ENCODE peak calls at places on chromosomes 12 and 14, in nine cellular contexts. One of them, this sample, is unnamed.

GRCh38 chr12:29301114-29301513 is 79.9 kb downstream of the ERGIC2 start:
- DNase-seq in stimulated activated CD4-positive, alpha-beta T cell treated with anti-CD3 and anti-CD28 coated beads, TNF-alpha, amount 100 ng/mL, for 4 hours: no peak
- DNase-seq in stimulated activated CD8-positive, alpha-beta memory T cell treated with anti-CD3 and anti-CD28 coated beads, Interleukin-12 subunit alpha, Interleukin-12 subunit beta, amount 100 ng/mL, for 4 hours: no peak
- DNase-seq in NCI-H82: no peak
- DNase-seq in NCI-H748 treated with DMSO at 0.1 percent for 48 hours: no peak
- DNase-seq in naive thymus-derived CD8-positive, alpha-beta T cell: no peak
- DNase-seq in stomach: no peak
- DNase-seq in fibroblast of gingiva: no peak
- DNase-seq in T-helper 17 cell: no peak
- DNase-seq in this sample: no peak

GRCh38 chr12:12159988-12160387 is 89.2 kb downstream of the BCL2L14 start:
- DNase-seq in stimulated activated CD4-positive, alpha-beta T cell treated with anti-CD3 and anti-CD28 coated beads, TNF-alpha, amount 100 ng/mL, for 4 hours: no peak
- DNase-seq in stimulated activated CD8-positive, alpha-beta memory T cell treated with anti-CD3 and anti-CD28 coated beads, Interleukin-12 subunit alpha, Interleukin-12 subunit beta, amount 100 ng/mL, for 4 hours: no peak
- DNase-seq in NCI-H82: no peak
- DNase-seq in NCI-H748 treated with DMSO at 0.1 percent for 48 hours: no peak
- DNase-seq in naive thymus-derived CD8-positive, alpha-beta T cell: no peak
- DNase-seq in stomach: no peak
- DNase-seq in fibroblast of gingiva: peak
- DNase-seq in T-helper 17 cell: no peak
- DNase-seq in this sample: no peak

GRCh38 chr12:11807453-11807852 is 158.0 kb downstream of the ETV6 start:
- DNase-seq in stimulated activated CD4-positive, alpha-beta T cell treated with anti-CD3 and anti-CD28 coated beads, TNF-alpha, amount 100 ng/mL, for 4 hours: no peak
- DNase-seq in stimulated activated CD8-positive, alpha-beta memory T cell treated with anti-CD3 and anti-CD28 coated beads, Interleukin-12 subunit alpha, Interleukin-12 subunit beta, amount 100 ng/mL, for 4 hours: no peak
- DNase-seq in NCI-H82: no peak
- DNase-seq in NCI-H748 treated with DMSO at 0.1 percent for 48 hours: peak
- DNase-seq in naive thymus-derived CD8-positive, alpha-beta T cell: no peak
- DNase-seq in stomach: no peak
- DNase-seq in fibroblast of gingiva: no peak
- DNase-seq in T-helper 17 cell: no peak
- DNase-seq in this sample: no peak

GRCh38 chr12:114864688-114865685 is 181.0 kb upstream of the TBX3 start:
- DNase-seq in stimulated activated CD4-positive, alpha-beta T cell treated with anti-CD3 and anti-CD28 coated beads, TNF-alpha, amount 100 ng/mL, for 4 hours: no peak
- DNase-seq in stimulated activated CD8-positive, alpha-beta memory T cell treated with anti-CD3 and anti-CD28 coated beads, Interleukin-12 subunit alpha, Interleukin-12 subunit beta, amount 100 ng/mL, for 4 hours: no peak
- DNase-seq in NCI-H82: no peak
- DNase-seq in NCI-H748 treated with DMSO at 0.1 percent for 48 hours: no peak
- DNase-seq in naive thymus-derived CD8-positive, alpha-beta T cell: no peak
- DNase-seq in stomach: no peak
- DNase-seq in fibroblast of gingiva: no peak
- DNase-seq in T-helper 17 cell: no peak
- DNase-seq in this sample: no peak

GRCh38 chr12:65728348-65728912 is 95.9 kb upstream of the HMGA2 start:
- DNase-seq in stimulated activated CD4-positive, alpha-beta T cell treated with anti-CD3 and anti-CD28 coated beads, TNF-alpha, amount 100 ng/mL, for 4 hours: no peak
- DNase-seq in stimulated activated CD8-positive, alpha-beta memory T cell treated with anti-CD3 and anti-CD28 coated beads, Interleukin-12 subunit alpha, Interleukin-12 subunit beta, amount 100 ng/mL, for 4 hours: no peak
- DNase-seq in NCI-H82: no peak
- DNase-seq in NCI-H748 treated with DMSO at 0.1 percent for 48 hours: no peak
- DNase-seq in naive thymus-derived CD8-positive, alpha-beta T cell: no peak
- DNase-seq in stomach: no peak
- DNase-seq in fibroblast of gingiva: no peak
- DNase-seq in T-helper 17 cell: no peak
- DNase-seq in this sample: no peak

GRCh38 chr12:103841690-103842584 is 903 bp upstream of the NT5DC3 start:
- DNase-seq in stimulated activated CD4-positive, alpha-beta T cell treated with anti-CD3 and anti-CD28 coated beads, TNF-alpha, amount 100 ng/mL, for 4 hours: no peak
- DNase-seq in stimulated activated CD8-positive, alpha-beta memory T cell treated with anti-CD3 and anti-CD28 coated beads, Interleukin-12 subunit alpha, Interleukin-12 subunit beta, amount 100 ng/mL, for 4 hours: peak
- DNase-seq in NCI-H82: peak
- DNase-seq in NCI-H748 treated with DMSO at 0.1 percent for 48 hours: peak
- DNase-seq in naive thymus-derived CD8-positive, alpha-beta T cell: peak
- DNase-seq in stomach: peak
- DNase-seq in fibroblast of gingiva: peak
- DNase-seq in T-helper 17 cell: peak
- DNase-seq in this sample: peak

GRCh38 chr12:131221946-131222249 is 268.2 kb downstream of the ADGRD1 start:
- DNase-seq in stimulated activated CD4-positive, alpha-beta T cell treated with anti-CD3 and anti-CD28 coated beads, TNF-alpha, amount 100 ng/mL, for 4 hours: no peak
- DNase-seq in stimulated activated CD8-positive, alpha-beta memory T cell treated with anti-CD3 and anti-CD28 coated beads, Interleukin-12 subunit alpha, Interleukin-12 subunit beta, amount 100 ng/mL, for 4 hours: no peak
- DNase-seq in NCI-H82: no peak
- DNase-seq in NCI-H748 treated with DMSO at 0.1 percent for 48 hours: no peak
- DNase-seq in naive thymus-derived CD8-positive, alpha-beta T cell: no peak
- DNase-seq in stomach: no peak
- DNase-seq in fibroblast of gingiva: no peak
- DNase-seq in T-helper 17 cell: no peak
- DNase-seq in this sample: no peak

GRCh38 chr12:30908389-30909087 is 18.0 kb upstream of the TSPAN11 start:
- DNase-seq in stimulated activated CD4-positive, alpha-beta T cell treated with anti-CD3 and anti-CD28 coated beads, TNF-alpha, amount 100 ng/mL, for 4 hours: no peak
- DNase-seq in stimulated activated CD8-positive, alpha-beta memory T cell treated with anti-CD3 and anti-CD28 coated beads, Interleukin-12 subunit alpha, Interleukin-12 subunit beta, amount 100 ng/mL, for 4 hours: no peak
- DNase-seq in NCI-H82: no peak
- DNase-seq in NCI-H748 treated with DMSO at 0.1 percent for 48 hours: no peak
- DNase-seq in naive thymus-derived CD8-positive, alpha-beta T cell: no peak
- DNase-seq in stomach: no peak
- DNase-seq in fibroblast of gingiva: peak
- DNase-seq in T-helper 17 cell: no peak
- DNase-seq in this sample: no peak

GRCh38 chr12:10617868-10618267 is 4.5 kb upstream of the MAGOHB start:
- DNase-seq in stimulated activated CD4-positive, alpha-beta T cell treated with anti-CD3 and anti-CD28 coated beads, TNF-alpha, amount 100 ng/mL, for 4 hours: no peak
- DNase-seq in stimulated activated CD8-positive, alpha-beta memory T cell treated with anti-CD3 and anti-CD28 coated beads, Interleukin-12 subunit alpha, Interleukin-12 subunit beta, amount 100 ng/mL, for 4 hours: no peak
- DNase-seq in NCI-H82: no peak
- DNase-seq in NCI-H748 treated with DMSO at 0.1 percent for 48 hours: no peak
- DNase-seq in naive thymus-derived CD8-positive, alpha-beta T cell: no peak
- DNase-seq in stomach: no peak
- DNase-seq in fibroblast of gingiva: no peak
- DNase-seq in T-helper 17 cell: no peak
- DNase-seq in this sample: no peak

GRCh38 chr12:124940393-124941169 is 26.1 kb upstream of the UBC start:
- DNase-seq in stimulated activated CD4-positive, alpha-beta T cell treated with anti-CD3 and anti-CD28 coated beads, TNF-alpha, amount 100 ng/mL, for 4 hours: peak
- DNase-seq in stimulated activated CD8-positive, alpha-beta memory T cell treated with anti-CD3 and anti-CD28 coated beads, Interleukin-12 subunit alpha, Interleukin-12 subunit beta, amount 100 ng/mL, for 4 hours: peak
- DNase-seq in NCI-H82: no peak
- DNase-seq in NCI-H748 treated with DMSO at 0.1 percent for 48 hours: no peak
- DNase-seq in naive thymus-derived CD8-positive, alpha-beta T cell: peak
- DNase-seq in stomach: peak
- DNase-seq in fibroblast of gingiva: peak
- DNase-seq in T-helper 17 cell: peak
- DNase-seq in this sample: no peak

GRCh38 chr14:67497716-67498115 is 9.2 kb upstream of the TMEM229B start:
- DNase-seq in stimulated activated CD4-positive, alpha-beta T cell treated with anti-CD3 and anti-CD28 coated beads, TNF-alpha, amount 100 ng/mL, for 4 hours: no peak
- DNase-seq in stimulated activated CD8-positive, alpha-beta memory T cell treated with anti-CD3 and anti-CD28 coated beads, Interleukin-12 subunit alpha, Interleukin-12 subunit beta, amount 100 ng/mL, for 4 hours: no peak
- DNase-seq in NCI-H82: no peak
- DNase-seq in NCI-H748 treated with DMSO at 0.1 percent for 48 hours: no peak
- DNase-seq in naive thymus-derived CD8-positive, alpha-beta T cell: no peak
- DNase-seq in stomach: no peak
- DNase-seq in fibroblast of gingiva: no peak
- DNase-seq in T-helper 17 cell: no peak
- DNase-seq in this sample: no peak

GRCh38 chr14:50501642-50502041 is 30.7 kb downstream of the MAP4K5 start:
- DNase-seq in stimulated activated CD4-positive, alpha-beta T cell treated with anti-CD3 and anti-CD28 coated beads, TNF-alpha, amount 100 ng/mL, for 4 hours: no peak
- DNase-seq in stimulated activated CD8-positive, alpha-beta memory T cell treated with anti-CD3 and anti-CD28 coated beads, Interleukin-12 subunit alpha, Interleukin-12 subunit beta, amount 100 ng/mL, for 4 hours: no peak
- DNase-seq in NCI-H82: no peak
- DNase-seq in NCI-H748 treated with DMSO at 0.1 percent for 48 hours: no peak
- DNase-seq in naive thymus-derived CD8-positive, alpha-beta T cell: no peak
- DNase-seq in stomach: no peak
- DNase-seq in fibroblast of gingiva: peak
- DNase-seq in T-helper 17 cell: no peak
- DNase-seq in this sample: no peak